ENCODE peak calls at places on chromosome 6, in seven cellular contexts. A is RKO; V is AG04450; H is substantia nigra; Z is IMR-90; J is AG09309; B is stimulated activated CD4-positive, alpha-beta T cell treated with anti-CD3 and anti-CD28 coated beads, Interleukin-2, amount 100 ng/mL, for 24 hours. I is an unnamed sample.
A peak's percentile ranks its signal among the peaks of the same experiment; 100 is the strongest.

GRCh38 chr6:168440520-168441433 is at the start of gene SMOC2:
- DNase-seq in Z (no peak), B (no peak), A (no peak), H (no peak), J (no peak), V (no peak), I (no peak)

GRCh38 chr6:15322781-15323536 is 77.1 kb downstream of the JARID2 start:
- DNase-seq in H (no peak), V (no peak), Z (peak; percentile 57), B (no peak), J (no peak), A (no peak), I (no peak)

GRCh38 chr6:21808045-21808470 is 214.5 kb downstream of the SOX4 start:
- DNase-seq in Z (peak; percentile 78), A (no peak), H (no peak), V (no peak), B (no peak), J (no peak), I (no peak)

GRCh38 chr6:136920216-136920857 is 1.8 kb upstream of the SLC35D3 start:
- DNase-seq in V (no peak), B (no peak), H (no peak), J (no peak), A (no peak), Z (no peak), I (no peak)

GRCh38 chr6:131995924-131996323 is 44.8 kb upstream of the CCN2 start:
- DNase-seq in H (no peak), A (peak; percentile 86), B (no peak), Z (peak; percentile 94), J (peak; percentile 62), V (peak; percentile 55), I (no peak)

GRCh38 chr6:169008641-169009040 is 245.0 kb downstream of the THBS2 start:
- DNase-seq in H (no peak), Z (no peak), A (peak; percentile 8), B (no peak), J (no peak), V (no peak), I (no peak)

GRCh38 chr6:98924647-98925046 is 23.1 kb downstream of the FBXL4 start:
- DNase-seq in B (no peak), H (no peak), V (no peak), J (no peak), A (no peak), Z (no peak), I (no peak)

GRCh38 chr6:42075159-42075838 is 25.0 kb downstream of the TAF8 start:
- DNase-seq in H (peak; percentile 51), A (peak; percentile 66), V (peak; percentile 37), Z (peak; percentile 69), B (peak; percentile 75), J (peak; percentile 23), I (peak; percentile 58)

GRCh38 chr6:133757330-133757729 is 131.6 kb upstream of the TCF21 start:
- DNase-seq in A (no peak), Z (no peak), J (no peak), H (no peak), V (no peak), B (no peak), I (no peak)

GRCh38 chr6:7316658-7317533 is 3.9 kb upstream of the SSR1 start:
- DNase-seq in V (no peak), J (no peak), H (no peak), A (no peak), B (no peak), Z (no peak), I (no peak)

GRCh38 chr6:140915001-140915950 is 1217.4 kb upstream of the GJE1 start:
- DNase-seq in J (no peak), H (no peak), Z (no peak), A (no peak), V (no peak), B (no peak), I (no peak)

GRCh38 chr6:20610636-20611200 is 76.5 kb downstream of the CDKAL1 start:
- DNase-seq in V (no peak), Z (peak; percentile 28), J (no peak), H (no peak), A (no peak), B (no peak), I (no peak)

GRCh38 chr6:2196079-2196679 is 49.2 kb downstream of the GMDS start:
- DNase-seq in A (peak; percentile 80), Z (peak; percentile 61), H (no peak), J (peak; percentile 16), V (no peak), B (peak; percentile 40), I (no peak)